ENCODE peak calls at places on chromosome 18, in five cellular contexts. R, L, N, A and O are unnamed samples.

GRCh38 chr18:711693-712400 is 583 bp downstream of the ENOSF1 start:
- DNase-seq in R (peak; percentile 79), L (peak; percentile 60), N (peak; percentile 95), A (peak; percentile 56), O (peak; percentile 77)

GRCh38 chr18:62991959-62992358 is 276.6 kb downstream of the PHLPP1 start:
- DNase-seq in R (no peak), L (no peak), N (no peak), A (no peak), O (no peak)

GRCh38 chr18:48678237-48679115 is 139.6 kb downstream of the CTIF start:
- DNase-seq in R (no peak), L (no peak), N (no peak), A (no peak), O (no peak)

GRCh38 chr18:63553117-63553516 is 10.9 kb downstream of the SERPINB12 start:
- DNase-seq in R (no peak), L (no peak), N (peak; percentile 78), A (no peak), O (peak; percentile 92)

GRCh38 chr18:23260932-23261590 is 125.8 kb downstream of the CABLES1 start:
- DNase-seq in R (no peak), L (no peak), N (no peak), A (no peak), O (no peak)

GRCh38 chr18:79682896-79683625 is 3.5 kb downstream of the CTDP1 start:
- DNase-seq in R (no peak), L (no peak), N (no peak), A (no peak), O (no peak)

GRCh38 chr18:46718501-46719341 is 38.1 kb downstream of the ST8SIA5 start:
- DNase-seq in R (no peak), L (no peak), N (peak; percentile 5), A (no peak), O (peak; percentile 76)

GRCh38 chr18:23314672-23315071 is 138.4 kb upstream of the RIOK3 start:
- DNase-seq in R (no peak), L (no peak), N (no peak), A (no peak), O (no peak)

GRCh38 chr18:7954229-7954628 is 387.1 kb downstream of the PTPRM start:
- DNase-seq in R (no peak), L (no peak), N (peak; percentile 44), A (no peak), O (no peak)

GRCh38 chr18:9671214-9671613 is 36.9 kb upstream of the RAB31 start:
- DNase-seq in R (no peak), L (no peak), N (no peak), A (no peak), O (no peak)
- TF ChIP-seq CTCF in R (no peak), L (no peak), N (no peak), A (no peak), O (no peak)

DNA sequence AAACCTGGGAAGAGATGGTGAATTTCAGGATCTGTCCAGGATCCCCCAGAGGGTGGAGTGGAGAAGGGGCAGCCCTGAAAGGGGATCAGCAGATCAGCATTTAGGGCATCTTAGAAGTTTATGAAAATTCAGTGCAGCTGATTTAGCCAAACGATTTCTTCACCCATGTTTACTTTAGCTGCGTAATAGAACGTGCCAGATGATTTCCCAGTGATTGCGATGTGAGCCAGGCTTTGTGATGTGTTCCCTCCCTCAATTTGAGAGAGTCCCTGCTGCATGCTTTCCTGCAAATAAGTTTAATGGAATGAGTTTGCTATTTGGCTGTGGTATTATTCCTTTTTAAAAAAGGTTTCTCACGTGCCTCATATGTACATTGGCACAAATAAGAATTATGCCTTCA is 112.0 kb downstream of the MRO start:
- DNase-seq in R (no peak), L (no peak), N (peak; percentile 15), A (no peak), O (peak; percentile 0)
- TF ChIP-seq CTCF in R (no peak), L (no peak), N (no peak), A (no peak), O (no peak)

GRCh38 chr18:74244554-74244953 is 47.2 kb downstream of the CYB5A start:
- DNase-seq in R (no peak), L (no peak), N (no peak), A (no peak), O (no peak)

GRCh38 chr18:74243127-74243526 is 48.6 kb downstream of the CYB5A start:
- DNase-seq in R (no peak), L (no peak), N (no peak), A (no peak), O (no peak)

GRCh38 chr18:74241970-74242369 is 49.8 kb downstream of the CYB5A start:
- DNase-seq in R (no peak), L (no peak), N (no peak), A (no peak), O (no peak)

GRCh38 chr18:74241426-74241825 is 50.3 kb downstream of the CYB5A start:
- DNase-seq in R (no peak), L (no peak), N (no peak), A (no peak), O (no peak)

DNA sequence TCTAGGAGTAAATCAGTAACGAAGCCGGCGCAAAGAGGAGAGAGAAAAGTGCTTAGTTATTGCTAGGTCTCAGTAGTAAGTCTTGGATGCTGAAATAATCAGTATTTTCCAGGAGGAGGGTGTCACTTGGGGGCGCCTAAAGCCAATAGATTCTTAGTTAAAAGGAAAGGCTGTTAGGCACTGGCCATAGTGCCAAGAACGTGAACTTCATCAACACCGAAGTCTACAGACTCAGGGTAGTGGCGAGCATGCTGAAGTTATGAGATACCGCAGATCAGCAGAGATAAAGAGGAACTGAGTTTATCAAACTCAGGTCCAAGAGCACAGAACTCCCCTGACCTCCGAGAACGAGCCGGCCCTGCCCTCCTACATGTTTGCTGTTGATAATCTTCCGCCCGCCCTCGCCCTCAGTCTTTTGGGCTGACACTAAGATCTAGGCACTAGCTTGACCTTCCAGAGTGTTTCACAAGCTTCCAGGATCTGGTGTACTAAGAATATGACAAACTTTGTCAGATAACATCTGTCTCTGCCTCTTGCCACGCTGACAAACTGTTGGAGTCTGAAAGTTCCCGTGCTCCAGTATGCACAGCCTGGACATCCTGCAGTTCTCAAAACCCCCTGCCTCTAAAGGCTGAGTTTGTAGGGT is 49.2 kb downstream of the CYB5A start:
- DNase-seq in R (no peak), L (no peak), N (no peak), A (no peak), O (no peak)
- TF ChIP-seq CTCF in R (peak; percentile 28), L (no peak), N (no peak), A (peak; percentile 17), O (no peak)

DNA sequence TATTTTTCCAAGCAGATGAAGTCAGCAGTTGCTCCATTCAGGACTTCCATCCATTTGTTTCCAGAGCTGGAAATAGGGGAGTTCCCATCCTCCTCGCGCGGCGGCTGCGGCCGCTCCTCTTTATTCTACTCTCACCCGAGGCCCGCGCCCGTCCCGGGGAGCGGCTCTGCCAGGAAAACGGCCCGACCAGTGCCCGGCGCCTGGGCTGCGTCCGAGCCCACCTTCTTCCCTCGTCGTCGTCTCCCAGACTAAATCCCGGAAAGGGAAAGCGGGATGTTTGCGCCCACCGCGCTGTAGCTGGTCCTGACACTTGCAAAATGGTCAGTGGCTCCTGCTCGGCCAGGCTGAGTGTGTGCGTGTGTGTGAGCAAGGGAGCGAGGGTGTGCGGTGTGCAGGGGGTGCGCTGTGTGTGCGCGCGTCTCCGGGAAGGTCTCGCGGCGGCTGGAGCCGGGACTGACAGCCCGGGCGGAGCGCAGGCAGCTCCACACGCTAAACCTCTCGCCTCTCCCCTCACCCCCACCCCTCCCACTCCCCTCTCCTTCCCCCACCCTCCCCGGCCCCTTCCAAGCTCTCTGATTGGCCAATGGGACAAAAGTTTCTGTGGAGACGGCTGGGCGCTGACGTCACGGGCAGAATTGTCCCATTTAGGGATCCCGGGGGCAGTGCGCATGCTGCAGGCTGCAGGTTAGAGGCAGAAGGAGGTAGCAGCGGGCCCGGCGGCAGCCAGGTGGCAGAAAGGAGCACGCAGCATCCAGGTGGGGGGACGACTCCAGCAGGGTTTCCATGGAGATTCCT is at the start of gene NOL4:
- DNase-seq in R (peak; percentile 56), L (peak; percentile 56), N (peak; percentile 2), A (peak; percentile 99), O (no peak)
- TF ChIP-seq CTCF in R (peak; percentile 13), L (peak; percentile 27), N (peak; percentile 14), A (peak; percentile 72), O (no peak)

GRCh38 chr18:56353676-56354260 is 284.6 kb downstream of the TXNL1 start:
- DNase-seq in R (no peak), L (no peak), N (no peak), A (no peak), O (no peak)

DNA sequence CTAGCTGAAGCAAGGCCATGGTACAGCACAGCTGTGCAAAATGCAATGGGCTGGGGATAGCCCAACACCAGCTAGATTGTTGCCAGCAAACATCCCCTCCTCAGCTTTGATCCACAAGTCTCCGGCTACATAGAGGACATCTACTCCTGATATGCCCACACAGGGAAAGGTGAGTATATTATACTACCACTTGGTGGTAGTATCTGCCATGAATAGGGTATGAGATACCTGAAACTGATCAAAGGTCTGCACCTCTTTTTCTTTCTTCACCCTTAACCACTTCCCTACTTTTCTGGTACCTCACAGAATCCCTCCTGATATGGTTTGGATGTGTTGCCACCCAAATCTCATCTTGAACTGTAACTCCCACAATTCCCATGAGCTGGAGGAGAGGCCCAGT is 279.8 kb downstream of the TXNL1 start:
- DNase-seq in R (no peak), L (no peak), N (no peak), A (no peak), O (no peak)
- TF ChIP-seq CTCF in R (no peak), L (no peak), N (no peak), A (no peak), O (no peak)

GRCh38 chr18:28438381-28438780 is 261.5 kb upstream of the CDH2 start:
- DNase-seq in R (no peak), L (no peak), N (no peak), A (no peak), O (no peak)

DNA sequence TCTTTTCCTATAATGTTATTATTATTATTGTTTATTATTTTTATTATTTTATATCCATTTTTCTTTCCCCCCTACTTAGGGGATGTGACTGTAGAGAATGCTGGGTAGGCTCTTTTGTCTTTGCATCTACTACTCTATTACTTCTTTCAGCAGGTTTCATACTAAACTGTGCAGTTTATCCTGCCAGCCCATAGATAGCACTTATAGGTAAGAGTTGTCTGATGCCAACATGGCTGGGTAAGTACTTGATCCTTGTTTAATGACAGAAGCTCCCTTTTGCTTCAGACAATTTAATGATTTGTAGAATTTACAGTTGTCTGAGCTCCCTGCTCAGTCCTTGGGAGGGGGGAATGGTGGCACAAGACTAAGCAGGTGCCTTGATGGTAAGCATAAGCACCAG is 262.9 kb upstream of the CDH2 start:
- DNase-seq in R (no peak), L (no peak), N (peak; percentile 57), A (no peak), O (no peak)
- TF ChIP-seq CTCF in R (no peak), L (no peak), N (peak; percentile 38), A (no peak), O (no peak)

DNA sequence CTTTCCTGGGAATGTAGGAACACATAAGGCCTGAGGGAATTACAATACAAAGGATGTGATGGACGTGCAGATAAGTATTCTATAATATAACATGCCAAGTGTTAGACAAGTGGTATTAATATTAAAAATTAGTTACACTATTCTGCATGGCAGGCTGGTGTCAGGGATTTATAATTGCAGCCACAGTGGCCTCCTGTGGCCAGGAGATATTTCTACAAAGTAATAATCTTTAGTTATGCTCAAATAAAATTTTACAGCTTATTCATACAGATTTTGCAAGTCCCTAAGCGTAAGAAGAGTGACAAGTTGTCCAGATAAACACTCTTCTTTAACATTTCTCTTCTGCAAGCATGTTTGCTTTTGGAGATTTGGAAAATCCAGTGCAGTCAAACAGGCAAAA is 90.4 kb upstream of the CBLN2 start:
- DNase-seq in R (no peak), L (no peak), N (no peak), A (no peak), O (no peak)
- TF ChIP-seq CTCF in R (no peak), L (no peak), N (no peak), A (no peak), O (no peak)